ENCODE peak calls at places on chromosomes 12 and 14, in nine cellular contexts. J is gastrocnemius medialis, G is right lobe of liver, B is DND-41, Y is BE2C, S is psoas muscle, K is breast epithelium, P is neural progenitor cell, U is A549. H is an unnamed sample.

GRCh38 chr14:34554540-34555250 is 15.2 kb upstream of the EAPP start:
- DNase-seq in J (no peak), G (no peak), B (no peak), Y (no peak), S (no peak), K (no peak), P (no peak), U (peak), H (no peak)

GRCh38 chr12:12741705-12742104 is 24.5 kb downstream of the CDKN1B start:
- DNase-seq in J (no peak), G (no peak), B (no peak), Y (no peak), S (no peak), K (no peak), P (no peak), U (no peak), H (no peak)

GRCh38 chr12:19234991-19235876 is 105.7 kb downstream of the PLEKHA5 start:
- DNase-seq in J (no peak), G (no peak), B (no peak), Y (no peak), S (no peak), K (no peak), P (no peak), U (no peak), H (no peak)

GRCh38 chr12:62683724-62684501 is 217.3 kb downstream of the MON2 start:
- DNase-seq in J (peak), G (no peak), B (no peak), Y (no peak), S (peak), K (no peak), P (no peak), U (no peak), H (no peak)

GRCh38 chr14:28116716-28117115 is 649.9 kb upstream of the FOXG1 start:
- DNase-seq in J (no peak), G (no peak), B (no peak), Y (peak), S (no peak), K (no peak), P (no peak), U (no peak), H (no peak)

GRCh38 chr14:91177797-91178147 is 63.9 kb downstream of the DGLUCY start:
- DNase-seq in J (no peak), G (no peak), B (no peak), Y (no peak), S (no peak), K (no peak), P (no peak), U (no peak), H (no peak)

GRCh38 chr12:26800347-26800746 is 32.6 kb downstream of the ITPR2 start:
- DNase-seq in J (no peak), G (no peak), B (no peak), Y (no peak), S (no peak), K (no peak), P (no peak), U (no peak), H (no peak)

GRCh38 chr12:11702959-11703358 is 53.5 kb downstream of the ETV6 start:
- DNase-seq in J (no peak), G (no peak), B (no peak), Y (no peak), S (no peak), K (no peak), P (no peak), U (no peak), H (no peak)

GRCh38 chr12:12294215-12295005 is 27.6 kb upstream of the LRP6 start:
- DNase-seq in J (no peak), G (peak), B (no peak), Y (no peak), S (no peak), K (no peak), P (peak), U (no peak), H (no peak)

GRCh38 chr12:109779382-109779781 is 53.8 kb downstream of the TRPV4 start:
- DNase-seq in J (no peak), G (no peak), B (no peak), Y (peak), S (peak), K (no peak), P (no peak), U (peak), H (no peak)

GRCh38 chr12:84561362-84561761 is 351.2 kb downstream of the SLC6A15 start:
- DNase-seq in J (no peak), G (no peak), B (no peak), Y (no peak), S (no peak), K (no peak), P (no peak), U (no peak), H (no peak)

GRCh38 chr14:31414190-31414833 is 6.0 kb downstream of the HEATR5A start:
- DNase-seq in J (no peak), G (no peak), B (no peak), Y (no peak), S (no peak), K (no peak), P (no peak), U (peak), H (no peak)

GRCh38 chr14:57346741-57347140 is 43.6 kb upstream of the NAA30 start:
- DNase-seq in J (no peak), G (no peak), B (no peak), Y (no peak), S (no peak), K (no peak), P (no peak), U (no peak), H (no peak)

GRCh38 chr12:20883288-20883687 is 72.8 kb downstream of the SLCO1B3 start:
- DNase-seq in J (no peak), G (no peak), B (no peak), Y (no peak), S (no peak), K (no peak), P (no peak), U (peak), H (no peak)

GRCh38 chr14:99537399-99537798 is 56.2 kb downstream of the CCNK start:
- DNase-seq in J (no peak), G (no peak), B (no peak), Y (no peak), S (no peak), K (no peak), P (peak), U (peak), H (no peak)

GRCh38 chr14:95250936-95251335 is 68.8 kb downstream of the CLMN start:
- DNase-seq in J (no peak), G (no peak), B (no peak), Y (no peak), S (no peak), K (no peak), P (no peak), U (no peak), H (no peak)

GRCh38 chr12:56317675-56318074 is 1.9 kb upstream of the CNPY2 start:
- DNase-seq in J (no peak), G (no peak), B (no peak), Y (no peak), S (no peak), K (no peak), P (peak), U (no peak), H (no peak)

GRCh38 chr12:89544730-89545184 is 18.9 kb upstream of the POC1B start:
- DNase-seq in J (peak), G (peak), B (no peak), Y (peak), S (peak), K (peak), P (peak), U (peak), H (no peak)

GRCh38 chr12:32535260-32535999 is 136.1 kb downstream of the FGD4 start:
- DNase-seq in J (peak), G (peak), B (peak), Y (peak), S (peak), K (no peak), P (peak), U (peak), H (peak)

GRCh38 chr12:111841236-111841749 is 735 bp upstream of the MAPKAPK5 start:
- DNase-seq in J (no peak), G (no peak), B (no peak), Y (no peak), S (no peak), K (no peak), P (no peak), U (no peak), H (no peak)

GRCh38 chr12:107337354-107338095 is 244.2 kb upstream of the CRY1 start:
- DNase-seq in J (no peak), G (no peak), B (no peak), Y (no peak), S (no peak), K (no peak), P (no peak), U (peak), H (peak)

GRCh38 chr14:96674121-96674520 is 123.1 kb upstream of the VRK1 start:
- DNase-seq in J (no peak), G (no peak), B (no peak), Y (no peak), S (no peak), K (no peak), P (no peak), U (no peak), H (no peak)

GRCh38 chr14:103317251-103317650 is 16.8 kb upstream of the EIF5 start:
- DNase-seq in J (no peak), G (no peak), B (no peak), Y (no peak), S (no peak), K (no peak), P (no peak), U (no peak), H (no peak)

GRCh38 chr14:64644629-64645028 is 59.6 kb upstream of the PLEKHG3 start:
- DNase-seq in J (no peak), G (no peak), B (no peak), Y (no peak), S (no peak), K (no peak), P (no peak), U (no peak), H (no peak)

GRCh38 chr12:51672334-51672733 is 81.3 kb downstream of the SCN8A start:
- DNase-seq in J (no peak), G (no peak), B (no peak), Y (no peak), S (no peak), K (no peak), P (no peak), U (no peak), H (no peak)

GRCh38 chr12:51675062-51675803 is 84.2 kb downstream of the SCN8A start:
- DNase-seq in J (no peak), G (peak), B (peak), Y (no peak), S (no peak), K (no peak), P (no peak), U (no peak), H (no peak)

GRCh38 chr12:51676875-51677274 is 85.8 kb downstream of the SCN8A start:
- DNase-seq in J (no peak), G (no peak), B (no peak), Y (no peak), S (no peak), K (no peak), P (no peak), U (no peak), H (no peak)

GRCh38 chr12:51683763-51684357 is 92.8 kb downstream of the SCN8A start:
- DNase-seq in J (no peak), G (peak), B (no peak), Y (no peak), S (no peak), K (no peak), P (no peak), U (peak), H (no peak)

DNA sequence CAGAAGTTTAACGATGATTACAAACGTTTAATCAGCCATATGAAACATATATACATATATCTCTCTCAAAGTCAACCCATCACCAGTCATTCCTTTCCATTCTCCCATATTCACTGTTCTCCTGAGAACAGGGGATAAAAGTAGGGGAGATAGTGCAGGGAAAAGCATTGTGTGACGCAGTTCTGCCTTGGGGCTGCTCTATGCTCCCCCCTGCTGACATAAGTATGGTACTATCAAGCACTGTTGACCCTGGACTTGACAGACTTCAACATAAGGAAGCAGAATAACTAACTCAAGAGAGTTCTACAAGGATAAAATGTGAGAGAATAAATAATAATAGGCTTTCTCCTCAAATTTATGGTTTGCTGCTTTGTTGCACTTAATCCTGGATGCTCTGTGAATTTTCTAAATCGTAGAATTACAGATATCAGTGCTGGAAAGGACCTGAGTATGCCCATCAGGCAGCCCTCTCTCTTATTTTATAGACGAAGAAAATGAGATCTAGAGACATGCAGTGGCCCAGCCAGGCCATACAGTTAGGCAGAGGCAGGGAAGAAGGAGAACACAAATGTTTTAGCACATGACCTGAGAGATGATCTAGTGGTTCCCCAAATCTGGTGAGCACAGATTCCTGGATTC is 87.2 kb downstream of the SCN8A start:
- DNase-seq in J (no peak), G (peak), B (peak), Y (peak), S (no peak), K (no peak), P (peak), U (peak), H (no peak)
- TF ChIP-seq CTCF in J (peak), G (peak), B (peak), Y (peak), S (peak), K (peak), P (peak), U (peak), H (peak)

DNA sequence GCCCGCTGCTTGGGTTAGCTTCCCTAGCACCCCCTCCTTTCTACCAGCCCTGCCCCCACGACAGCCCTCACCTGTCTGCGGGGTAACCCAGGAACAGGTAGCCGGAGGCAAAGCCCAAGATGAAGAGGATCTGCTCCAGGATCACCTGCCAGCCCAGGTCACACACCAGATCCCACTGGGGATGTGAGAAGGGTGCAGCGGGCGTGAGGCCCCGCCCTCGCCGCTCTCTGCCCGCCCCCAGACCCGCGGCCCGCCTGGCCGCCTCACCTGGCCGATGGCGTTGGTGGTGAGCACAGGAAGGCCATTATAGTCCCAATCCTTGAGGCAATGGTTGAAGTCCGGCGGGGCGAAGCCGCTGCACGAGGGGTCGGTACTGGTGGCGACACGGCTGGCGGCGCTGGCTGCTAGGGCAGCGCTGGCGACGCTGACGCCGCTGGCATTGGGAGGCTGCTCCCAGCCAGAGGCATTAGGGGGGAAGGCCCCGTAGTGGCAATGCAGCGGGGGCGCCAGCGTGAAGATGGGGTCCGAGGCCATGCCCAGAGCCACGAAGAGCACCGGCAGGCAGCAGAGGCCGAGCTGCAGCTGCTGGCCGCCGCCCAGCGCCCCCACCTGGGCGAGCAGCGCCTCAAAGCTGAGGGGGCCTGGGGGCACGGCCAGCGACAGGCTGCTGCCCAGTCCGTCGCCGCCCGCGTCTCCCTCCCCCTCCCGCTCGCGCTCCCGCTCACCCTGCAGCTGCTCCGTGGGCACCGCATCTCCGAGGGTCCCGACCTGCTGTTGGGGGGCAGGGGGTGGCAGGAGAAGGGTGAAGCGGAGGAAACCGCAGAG is 794 bp downstream of the SLC22A17 start:
- DNase-seq in J (no peak), G (peak), B (no peak), Y (peak), S (no peak), K (no peak), P (peak), U (no peak), H (no peak)
- TF ChIP-seq CTCF in J (no peak), G (no peak), B (no peak), Y (peak), S (no peak), K (no peak), P (peak), U (no peak), H (no peak)

DNA sequence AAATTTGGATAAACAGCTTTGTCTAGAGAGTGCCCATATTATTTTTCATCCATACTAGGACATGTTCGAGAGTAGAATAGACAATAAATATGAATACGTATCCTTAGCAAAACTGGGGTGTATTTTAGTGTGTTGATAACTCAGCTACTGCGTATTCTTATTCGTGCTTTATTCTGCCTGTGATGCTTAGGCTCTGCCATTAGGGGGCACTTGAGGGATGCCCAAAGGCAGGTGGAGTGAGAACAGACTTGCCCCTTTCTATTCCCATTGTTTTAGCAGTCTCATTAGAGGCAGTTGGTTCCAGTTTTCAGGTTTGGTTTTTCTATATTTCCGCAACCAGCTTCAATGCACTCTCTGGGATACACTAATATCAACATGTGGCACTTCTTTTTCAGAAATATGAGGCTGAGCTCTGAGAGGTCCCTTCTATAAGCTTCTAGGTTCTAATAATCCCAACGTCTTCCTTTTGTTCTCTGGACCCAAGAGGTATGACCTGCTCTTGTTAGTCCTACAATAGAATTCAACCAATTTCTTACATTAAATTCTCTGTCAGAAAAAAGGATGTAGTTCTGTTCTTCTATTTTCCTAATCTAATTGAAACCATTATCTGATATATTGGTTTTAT is 985.7 kb upstream of the FBXO33 start:
- DNase-seq in J (no peak), G (no peak), B (peak), Y (peak), S (no peak), K (no peak), P (peak), U (peak), H (no peak)
- TF ChIP-seq CTCF in J (no peak), G (peak), B (peak), Y (peak), S (peak), K (peak), P (peak), U (peak), H (peak)

DNA sequence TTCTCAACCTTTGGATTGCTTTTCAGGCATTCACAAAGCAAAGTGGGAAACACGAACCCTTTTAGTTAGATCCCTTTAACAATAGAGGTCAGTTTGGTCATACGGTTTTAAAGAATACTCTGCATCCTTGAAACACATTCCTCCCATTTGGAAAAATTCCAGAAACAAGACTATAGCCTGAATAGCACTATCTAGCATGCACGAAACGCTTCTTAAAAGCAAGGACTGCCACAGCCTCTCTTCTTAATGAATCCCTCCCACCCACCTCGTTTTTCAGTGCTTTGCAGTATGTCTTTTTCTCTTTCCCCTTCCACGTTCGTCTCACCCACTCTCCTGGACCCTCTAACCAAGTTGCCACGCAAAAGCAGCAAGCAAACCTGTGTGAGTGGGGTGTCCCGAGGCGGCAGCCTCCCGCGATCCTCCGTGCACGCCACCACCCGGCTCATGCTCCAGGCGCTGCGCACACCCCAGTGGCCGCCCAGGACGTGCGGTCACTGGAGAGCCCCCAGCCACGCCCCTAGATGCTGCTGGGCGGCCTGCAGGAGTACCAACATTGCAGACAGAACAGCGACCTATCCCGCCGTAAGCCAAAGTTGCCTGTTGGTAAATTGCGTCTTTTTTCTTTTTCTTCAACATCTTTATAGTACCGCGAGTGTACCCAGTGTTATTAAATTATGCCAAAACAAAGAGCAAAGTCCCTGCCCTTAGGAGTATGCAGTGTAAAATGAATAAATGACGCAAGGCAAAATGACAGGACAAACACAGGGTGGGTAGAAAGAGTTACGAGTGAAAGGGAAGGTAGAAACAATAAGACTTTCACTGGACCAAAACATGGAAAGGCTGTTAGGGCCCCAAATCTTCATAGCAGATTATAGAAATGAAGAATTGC is at the start of gene SLC38A4:
- DNase-seq in J (peak), G (peak), B (no peak), Y (peak), S (peak), K (no peak), P (peak), U (no peak), H (no peak)
- TF ChIP-seq CTCF in J (peak), G (peak), B (no peak), Y (no peak), S (no peak), K (no peak), P (peak), U (no peak), H (no peak)

GRCh38 chr12:108514973-108515814 is at the start of gene FICD:
- DNase-seq in J (peak), G (peak), B (peak), Y (peak), S (peak), K (peak), P (peak), U (peak), H (peak)

GRCh38 chr12:108517288-108518100 is 2.4 kb downstream of the FICD start:
- DNase-seq in J (no peak), G (no peak), B (no peak), Y (no peak), S (no peak), K (no peak), P (no peak), U (no peak), H (no peak)

GRCh38 chr12:108518101-108518715 is 3.1 kb downstream of the FICD start:
- DNase-seq in J (no peak), G (no peak), B (no peak), Y (no peak), S (no peak), K (no peak), P (no peak), U (no peak), H (no peak)

GRCh38 chr12:108515916-108516315 is 839 bp downstream of the FICD start:
- DNase-seq in J (no peak), G (no peak), B (peak), Y (no peak), S (no peak), K (no peak), P (no peak), U (peak), H (no peak)

GRCh38 chr12:108516511-108517275 is 1.6 kb downstream of the FICD start:
- DNase-seq in J (no peak), G (no peak), B (no peak), Y (no peak), S (no peak), K (no peak), P (no peak), U (peak), H (no peak)
- TF ChIP-seq CTCF in J (no peak), G (no peak), B (peak), Y (peak), S (no peak), K (no peak), P (no peak), U (no peak), H (no peak)